ENCODE peak calls at places on chromosomes 4 and X, in four cellular contexts. O, U, L and Y are unnamed samples.

GRCh38 chr4:6122496-6122895 is 77.9 kb downstream of the JAKMIP1 start:
- DNase-seq in L (no peak), O (no peak), U (no peak), Y (no peak)

GRCh38 chr4:200936-201335 is 76.6 kb downstream of the ZNF718 start:
- DNase-seq in O (no peak), L (no peak), U (no peak), Y (no peak)

GRCh38 chr4:185535818-185536729 is 767 bp upstream of the PDLIM3 start:
- DNase-seq in L (no peak), U (no peak), O (peak), Y (no peak)

GRCh38 chr4:131644619-131645018 is 1504.5 kb upstream of the PCDH10 start:
- DNase-seq in L (no peak), O (no peak), U (peak), Y (no peak)

GRCh38 chrX:154046262-154046771 is 26.6 kb upstream of the IRAK1 start:
- DNase-seq in U (peak), O (no peak), L (no peak), Y (peak)

GRCh38 chrX:17944833-17945497 is 83.9 kb upstream of the RAI2 start:
- DNase-seq in O (no peak), U (no peak), L (peak), Y (no peak)

GRCh38 chrX:30572004-30572403 is 5.6 kb downstream of the TASL start:
- DNase-seq in U (no peak), L (no peak), O (no peak), Y (no peak)

GRCh38 chr4:118047043-118047442 is 12.8 kb downstream of the NDST3 start:
- DNase-seq in U (no peak), L (no peak), O (no peak), Y (no peak)

GRCh38 chrX:129653985-129654651 is 638 bp downstream of the APLN start:
- DNase-seq in L (peak), O (peak), U (no peak), Y (no peak)

GRCh38 chr4:33998204-33998603 is 2246.1 kb downstream of the ARAP2 start:
- DNase-seq in U (no peak), O (no peak), L (no peak), Y (no peak)

GRCh38 chr4:46442963-46443362 is 53.0 kb upstream of the GABRA2 start:
- DNase-seq in U (no peak), O (no peak), L (no peak), Y (no peak)

GRCh38 chrX:72110051-72110926 is 21.4 kb downstream of the RTL5 start:
- DNase-seq in U (no peak), L (no peak), O (no peak), Y (no peak)

GRCh38 chr4:3285558-3286334 is 7.1 kb upstream of the RGS12 start:
- DNase-seq in U (peak), L (no peak), O (peak), Y (no peak)

GRCh38 chrX:17412692-17413091 is 37.7 kb downstream of the NHS start:
- DNase-seq in L (no peak), O (no peak), U (peak), Y (peak)

GRCh38 chr4:5238106-5238505 is 186.8 kb downstream of the STK32B start:
- DNase-seq in U (no peak), O (no peak), L (no peak), Y (no peak)

GRCh38 chrX:9785944-9786741 is at the start of gene SHROOM2:
- DNase-seq in O (no peak), U (no peak), L (peak), Y (no peak)

GRCh38 chr4:56684320-56684719 is 3.2 kb upstream of the HOPX start:
- DNase-seq in O (no peak), U (peak), L (no peak), Y (no peak)

GRCh38 chr4:111537861-111538260 is 607.4 kb upstream of the FAM241A start:
- DNase-seq in L (no peak), U (peak), O (no peak), Y (peak)

GRCh38 chrX:9670136-9670905 is 95.3 kb downstream of the GPR143 start:
- DNase-seq in L (no peak), U (peak), O (no peak), Y (peak)

GRCh38 chr4:54234497-54235205 is 5.6 kb downstream of the PDGFRA start:
- DNase-seq in L (no peak), U (no peak), O (peak), Y (no peak)
- TF ChIP-seq CTCF in L (peak), U (no peak), O (no peak), Y (peak)

DNA sequence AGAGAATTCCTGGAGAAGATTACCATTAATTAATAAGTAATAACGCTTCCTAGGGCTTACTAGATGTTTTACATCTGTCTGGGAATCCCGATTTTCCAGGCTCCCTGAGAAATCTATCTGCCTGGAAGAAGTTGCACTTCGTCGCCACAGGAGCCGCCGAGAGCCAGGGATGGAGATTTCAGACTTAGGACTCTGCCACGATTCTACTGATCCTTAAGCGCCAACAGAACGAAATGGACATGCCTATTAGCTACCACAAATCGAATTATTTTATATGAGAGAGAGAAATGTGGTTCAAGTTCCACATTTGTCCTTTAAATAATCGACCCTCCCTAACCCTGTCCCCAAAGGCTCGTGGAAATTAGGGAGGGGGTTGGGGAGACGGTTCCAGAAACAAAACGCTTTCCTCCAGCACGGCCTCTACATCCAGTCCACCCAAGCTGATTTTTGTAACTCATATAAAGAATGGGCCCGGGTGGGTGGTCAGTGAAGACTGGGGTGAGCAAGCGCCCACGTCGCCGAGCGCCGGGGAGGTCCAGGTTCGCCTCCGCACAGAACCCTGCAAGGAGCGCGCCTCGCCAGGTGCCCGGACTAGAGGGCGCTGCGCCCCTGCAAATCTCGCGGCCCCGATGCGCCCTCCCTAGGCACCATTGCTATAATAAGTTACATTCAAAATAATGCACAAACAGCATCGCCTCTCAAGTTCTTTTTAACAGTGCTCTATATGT is 1.9 kb upstream of the FAT1 start:
- DNase-seq in U (peak), O (peak), L (peak), Y (peak)
- TF ChIP-seq CTCF in U (peak), O (peak), L (peak), Y (peak)

DNA sequence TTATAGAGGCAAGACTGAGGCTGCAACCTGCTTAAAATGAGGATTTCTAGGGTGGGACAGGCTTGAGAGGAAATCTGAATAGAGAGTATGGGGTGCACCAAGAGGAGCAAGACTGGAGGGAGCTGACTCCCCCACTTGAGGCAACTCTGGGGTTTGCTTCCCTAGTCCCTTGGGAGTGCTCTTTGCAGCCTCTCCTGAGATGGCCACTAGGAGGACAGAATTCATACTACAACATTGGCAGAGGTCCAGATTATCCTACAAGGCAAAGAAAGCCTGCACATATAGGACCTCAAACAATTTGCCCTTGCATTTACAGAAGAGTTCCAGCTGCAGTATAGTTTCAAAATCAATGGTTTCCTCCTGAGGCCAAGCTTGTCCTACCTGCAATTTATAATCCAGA is 830.9 kb downstream of the TECRL start:
- DNase-seq in U (no peak), L (no peak), O (no peak), Y (no peak)
- TF ChIP-seq CTCF in U (no peak), L (peak), O (no peak), Y (no peak)

GRCh38 chr4:8012517-8012916 is 72.9 kb upstream of the AFAP1 start:
- DNase-seq in U (no peak), L (no peak), O (no peak), Y (no peak)

GRCh38 chr4:8013976-8014726 is 74.5 kb upstream of the AFAP1 start:
- DNase-seq in O (no peak), U (no peak), L (no peak), Y (no peak)

GRCh38 chr4:8019396-8020365 is 80.0 kb upstream of the AFAP1 start:
- DNase-seq in L (no peak), U (no peak), O (no peak), Y (no peak)

GRCh38 chr4:8016527-8016926 is 76.9 kb upstream of the AFAP1 start:
- DNase-seq in O (no peak), L (no peak), U (no peak), Y (no peak)

GRCh38 chr4:8015512-8015911 is 75.9 kb upstream of the AFAP1 start:
- DNase-seq in L (no peak), O (no peak), U (peak), Y (no peak)
- TF ChIP-seq CTCF in L (peak), O (peak), U (peak), Y (peak)

DNA sequence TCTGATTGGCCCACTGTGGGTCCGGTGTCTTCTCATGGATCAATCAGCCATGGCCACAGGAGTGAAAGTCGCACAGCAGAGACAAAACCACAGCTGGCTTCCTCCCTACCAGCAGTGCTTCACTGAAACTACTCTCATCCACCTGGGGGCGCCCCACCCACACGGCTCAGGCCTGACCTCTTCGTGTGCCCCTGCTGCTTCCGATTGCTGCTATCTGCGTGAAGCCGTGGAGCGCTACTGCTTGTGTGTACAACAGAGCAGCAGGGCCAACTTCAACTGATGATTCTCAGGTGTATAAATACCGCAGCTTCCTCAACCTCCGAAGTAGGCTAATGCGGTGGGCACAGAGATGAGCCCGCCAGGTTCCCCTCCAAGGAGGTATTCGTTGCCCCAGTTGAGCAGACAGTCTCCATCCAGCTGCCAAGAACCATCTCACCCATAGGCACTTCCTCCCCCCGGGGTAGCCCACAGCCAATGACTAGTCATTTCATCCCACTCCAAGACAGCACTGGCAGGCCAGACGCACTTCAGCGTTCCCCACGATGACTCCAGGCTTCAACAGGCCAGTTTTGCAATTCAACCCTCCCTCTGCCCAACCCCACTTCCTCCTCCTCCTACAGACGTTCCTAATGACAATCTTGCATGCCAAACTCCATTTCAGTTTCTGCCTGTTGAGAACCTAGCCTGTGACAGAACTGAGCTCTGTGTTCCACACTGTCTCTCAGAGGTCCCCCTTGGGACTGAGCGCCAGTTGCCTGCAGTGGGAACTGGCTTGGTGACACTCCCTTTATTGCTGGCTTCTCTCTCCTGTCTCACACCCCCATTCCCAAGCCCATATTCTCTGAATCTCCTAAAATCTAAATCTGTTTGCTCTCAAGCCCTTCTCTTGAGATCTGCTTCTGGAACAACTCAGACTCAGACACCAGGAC is 41.3 kb upstream of the ATP6AP2 start:
- DNase-seq in U (peak), L (peak), O (peak), Y (peak)
- TF ChIP-seq CTCF in U (peak), L (peak), O (no peak), Y (peak)

GRCh38 chr4:19803406-19803805 is 448.3 kb upstream of the SLIT2 start:
- DNase-seq in U (peak), L (no peak), O (no peak), Y (peak)
- TF ChIP-seq CTCF in U (no peak), L (no peak), O (no peak), Y (no peak)

GRCh38 chr4:15964159-15964558 is 1.2 kb upstream of the FGFBP2 start:
- DNase-seq in O (no peak), U (no peak), L (no peak), Y (no peak)
- TF ChIP-seq CTCF in O (no peak), U (no peak), L (no peak), Y (peak)